ENCODE peak calls at places on chromosome 12, in eight cellular contexts. One of them, this sample, is unnamed.

GRCh38 chr12:118773956-118774723 is 207.2 kb upstream of the SRRM4 start:
- DNase-seq in fibroblast of pulmonary artery: no peak
- DNase-seq in right lobe of liver: no peak
- DNase-seq in A549: no peak
- DNase-seq in tibial nerve: no peak
- DNase-seq in Peyer's patch: no peak
- DNase-seq in PC-3: no peak
- DNase-seq in GM23338: peak; percentile 99
- DNase-seq in this sample: no peak

GRCh38 chr12:88781909-88782308 is 201.6 kb upstream of the KITLG start:
- DNase-seq in A549: no peak
- DNase-seq in PC-3: no peak
- DNase-seq in Peyer's patch: no peak
- DNase-seq in GM23338: no peak
- DNase-seq in tibial nerve: no peak
- DNase-seq in right lobe of liver: no peak
- DNase-seq in fibroblast of pulmonary artery: peak; percentile 23
- DNase-seq in this sample: no peak

GRCh38 chr12:88570103-88570502 is 10.2 kb downstream of the KITLG start:
- DNase-seq in right lobe of liver: no peak
- DNase-seq in Peyer's patch: no peak
- DNase-seq in A549: no peak
- DNase-seq in PC-3: no peak
- DNase-seq in tibial nerve: no peak
- DNase-seq in GM23338: no peak
- DNase-seq in fibroblast of pulmonary artery: peak; percentile 72
- DNase-seq in this sample: no peak

GRCh38 chr12:62866451-62867082 is 68.4 kb downstream of the PPM1H start:
- DNase-seq in right lobe of liver: no peak
- DNase-seq in fibroblast of pulmonary artery: peak; percentile 69
- DNase-seq in A549: peak; percentile 85
- DNase-seq in GM23338: peak; percentile 72
- DNase-seq in Peyer's patch: no peak
- DNase-seq in PC-3: peak; percentile 81
- DNase-seq in tibial nerve: no peak
- DNase-seq in this sample: peak; percentile 44

GRCh38 chr12:27652174-27652763 is 44.0 kb upstream of the REP15 start:
- DNase-seq in fibroblast of pulmonary artery: peak; percentile 92
- DNase-seq in Peyer's patch: no peak
- DNase-seq in GM23338: peak; percentile 95
- DNase-seq in right lobe of liver: no peak
- DNase-seq in PC-3: peak; percentile 97
- DNase-seq in tibial nerve: no peak
- DNase-seq in A549: peak; percentile 82
- DNase-seq in this sample: peak; percentile 26

GRCh38 chr12:10241781-10242180 is 29.1 kb downstream of the GABARAPL1 start:
- DNase-seq in tibial nerve: no peak
- DNase-seq in Peyer's patch: no peak
- DNase-seq in fibroblast of pulmonary artery: no peak
- DNase-seq in right lobe of liver: no peak
- DNase-seq in A549: no peak
- DNase-seq in GM23338: peak; percentile 5
- DNase-seq in PC-3: no peak
- DNase-seq in this sample: no peak

GRCh38 chr12:111998015-111998414 is 14.9 kb downstream of the TMEM116 start:
- DNase-seq in tibial nerve: no peak
- DNase-seq in right lobe of liver: no peak
- DNase-seq in GM23338: no peak
- DNase-seq in Peyer's patch: no peak
- DNase-seq in PC-3: no peak
- DNase-seq in fibroblast of pulmonary artery: no peak
- DNase-seq in A549: no peak
- DNase-seq in this sample: no peak

GRCh38 chr12:124852329-124852831 is 11.3 kb downstream of the SCARB1 start:
- DNase-seq in fibroblast of pulmonary artery: peak; percentile 29
- DNase-seq in Peyer's patch: peak; percentile 80
- DNase-seq in PC-3: no peak
- DNase-seq in right lobe of liver: peak; percentile 92
- DNase-seq in GM23338: no peak
- DNase-seq in A549: no peak
- DNase-seq in tibial nerve: no peak
- DNase-seq in this sample: no peak

GRCh38 chr12:100359248-100359647 is 2.4 kb downstream of the SLC17A8 start:
- DNase-seq in right lobe of liver: no peak
- DNase-seq in PC-3: no peak
- DNase-seq in tibial nerve: no peak
- DNase-seq in Peyer's patch: no peak
- DNase-seq in fibroblast of pulmonary artery: no peak
- DNase-seq in A549: no peak
- DNase-seq in GM23338: no peak
- DNase-seq in this sample: no peak

GRCh38 chr12:26271024-26271423 is 75.7 kb downstream of the SSPN start:
- DNase-seq in A549: peak; percentile 63
- DNase-seq in fibroblast of pulmonary artery: peak; percentile 62
- DNase-seq in GM23338: no peak
- DNase-seq in tibial nerve: no peak
- DNase-seq in right lobe of liver: no peak
- DNase-seq in PC-3: no peak
- DNase-seq in Peyer's patch: no peak
- DNase-seq in this sample: no peak

GRCh38 chr12:93315385-93315906 is 62.3 kb upstream of the NUDT4 start:
- DNase-seq in Peyer's patch: no peak
- DNase-seq in tibial nerve: no peak
- DNase-seq in PC-3: no peak
- DNase-seq in right lobe of liver: no peak
- DNase-seq in GM23338: peak; percentile 27
- DNase-seq in A549: no peak
- DNase-seq in fibroblast of pulmonary artery: no peak
- DNase-seq in this sample: no peak

GRCh38 chr12:93317227-93317626 is 60.5 kb upstream of the NUDT4 start:
- DNase-seq in tibial nerve: no peak
- DNase-seq in right lobe of liver: no peak
- DNase-seq in GM23338: no peak
- DNase-seq in fibroblast of pulmonary artery: no peak
- DNase-seq in PC-3: peak; percentile 52
- DNase-seq in A549: peak; percentile 16
- DNase-seq in Peyer's patch: peak; percentile 58
- DNase-seq in this sample: no peak

GRCh38 chr12:93314177-93314497 is 63.6 kb upstream of the NUDT4 start:
- DNase-seq in fibroblast of pulmonary artery: no peak
- DNase-seq in PC-3: no peak
- DNase-seq in tibial nerve: no peak
- DNase-seq in right lobe of liver: no peak
- DNase-seq in Peyer's patch: no peak
- DNase-seq in GM23338: no peak
- DNase-seq in A549: no peak
- DNase-seq in this sample: no peak

GRCh38 chr12:93316623-93316971 is 61.1 kb upstream of the NUDT4 start:
- DNase-seq in A549: no peak
- DNase-seq in PC-3: no peak
- DNase-seq in Peyer's patch: no peak
- DNase-seq in tibial nerve: no peak
- DNase-seq in GM23338: no peak
- DNase-seq in fibroblast of pulmonary artery: no peak
- DNase-seq in right lobe of liver: no peak
- DNase-seq in this sample: no peak

GRCh38 chr12:93315907-93316622 is 61.7 kb upstream of the NUDT4 start:
- DNase-seq in GM23338: no peak
- DNase-seq in Peyer's patch: no peak
- DNase-seq in right lobe of liver: no peak
- DNase-seq in PC-3: no peak
- DNase-seq in tibial nerve: no peak
- DNase-seq in A549: no peak
- DNase-seq in fibroblast of pulmonary artery: peak; percentile 7
- DNase-seq in this sample: no peak
- H3K4me3 ChIP-seq in GM23338: no peak overlapping the region
- H3K4me3 ChIP-seq in Peyer's patch: peak overlapping the region; percentile 51
- H3K4me3 ChIP-seq in right lobe of liver: no peak overlapping the region
- H3K4me3 ChIP-seq in PC-3: no peak overlapping the region
- H3K4me3 ChIP-seq in tibial nerve: no peak overlapping the region
- H3K4me3 ChIP-seq in A549: peak overlapping the region; percentile 64
- H3K4me3 ChIP-seq in fibroblast of pulmonary artery: no peak overlapping the region
- H3K4me3 ChIP-seq in this sample: no peak overlapping the region

GRCh38 chr12:56104109-56104814 is at the start of gene PA2G4:
- DNase-seq in GM23338: peak; percentile 99
- DNase-seq in tibial nerve: peak; percentile 89
- DNase-seq in right lobe of liver: peak; percentile 99
- DNase-seq in Peyer's patch: peak; percentile 97
- DNase-seq in A549: peak; percentile 99
- DNase-seq in fibroblast of pulmonary artery: peak; percentile 99
- DNase-seq in PC-3: peak; percentile 100
- DNase-seq in this sample: peak; percentile 97

GRCh38 chr12:56104815-56105476 is 587 bp downstream of the PA2G4 start:
- DNase-seq in PC-3: peak; percentile 13
- DNase-seq in A549: peak; percentile 31
- DNase-seq in fibroblast of pulmonary artery: no peak
- DNase-seq in Peyer's patch: no peak
- DNase-seq in GM23338: peak; percentile 39
- DNase-seq in right lobe of liver: peak; percentile 70
- DNase-seq in tibial nerve: no peak
- DNase-seq in this sample: no peak

GRCh38 chr12:56102683-56103065 is 1.7 kb upstream of the PA2G4 start:
- DNase-seq in PC-3: no peak
- DNase-seq in A549: no peak
- DNase-seq in fibroblast of pulmonary artery: no peak
- DNase-seq in Peyer's patch: no peak
- DNase-seq in tibial nerve: no peak
- DNase-seq in GM23338: no peak
- DNase-seq in right lobe of liver: no peak
- DNase-seq in this sample: no peak

GRCh38 chr12:56103066-56103711 is 1.2 kb upstream of the PA2G4 start:
- DNase-seq in right lobe of liver: no peak
- DNase-seq in A549: no peak
- DNase-seq in fibroblast of pulmonary artery: no peak
- DNase-seq in Peyer's patch: no peak
- DNase-seq in PC-3: no peak
- DNase-seq in GM23338: no peak
- DNase-seq in tibial nerve: no peak
- DNase-seq in this sample: no peak

DNA sequence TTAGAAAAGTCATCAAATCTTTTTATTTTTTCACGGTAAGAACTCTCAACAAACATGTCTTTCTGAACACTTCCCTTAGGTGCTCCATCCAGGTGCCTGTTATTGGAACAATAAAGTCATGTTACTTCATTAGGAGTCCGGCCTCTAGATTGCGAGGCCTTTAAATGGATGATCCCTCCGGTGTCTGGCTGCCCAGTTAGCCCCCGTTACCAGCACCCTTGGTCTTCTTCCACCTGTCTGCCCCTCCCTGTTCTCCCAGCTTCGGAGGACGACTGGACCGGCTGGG is 593 bp upstream of the PA2G4 start:
- DNase-seq in GM23338: no peak
- DNase-seq in A549: no peak
- DNase-seq in fibroblast of pulmonary artery: no peak
- DNase-seq in tibial nerve: no peak
- DNase-seq in Peyer's patch: no peak
- DNase-seq in right lobe of liver: no peak
- DNase-seq in PC-3: no peak
- DNase-seq in this sample: no peak
- H3K4me3 ChIP-seq in GM23338: peak overlapping the region; percentile 99
- H3K4me3 ChIP-seq in A549: peak overlapping the region; percentile 54
- H3K4me3 ChIP-seq in fibroblast of pulmonary artery: peak overlapping the region; percentile 90
- H3K4me3 ChIP-seq in tibial nerve: peak overlapping the region; percentile 53
- H3K4me3 ChIP-seq in Peyer's patch: peak overlapping the region; percentile 91
- H3K4me3 ChIP-seq in right lobe of liver: peak overlapping the region; percentile 69
- H3K4me3 ChIP-seq in PC-3: peak overlapping the region; percentile 91
- H3K4me3 ChIP-seq in this sample: peak overlapping the region; percentile 94

GRCh38 chr12:1972260-1972659 is 32.0 kb downstream of the DCP1B start:
- DNase-seq in A549: no peak
- DNase-seq in Peyer's patch: no peak
- DNase-seq in GM23338: no peak
- DNase-seq in PC-3: peak; percentile 24
- DNase-seq in fibroblast of pulmonary artery: peak; percentile 28
- DNase-seq in tibial nerve: no peak
- DNase-seq in right lobe of liver: no peak
- DNase-seq in this sample: peak; percentile 44

GRCh38 chr12:1974812-1975211 is 29.4 kb downstream of the DCP1B start:
- DNase-seq in A549: no peak
- DNase-seq in Peyer's patch: no peak
- DNase-seq in fibroblast of pulmonary artery: no peak
- DNase-seq in right lobe of liver: no peak
- DNase-seq in GM23338: no peak
- DNase-seq in PC-3: no peak
- DNase-seq in tibial nerve: no peak
- DNase-seq in this sample: no peak

GRCh38 chr12:1977109-1977508 is 27.1 kb downstream of the DCP1B start:
- DNase-seq in GM23338: no peak
- DNase-seq in A549: no peak
- DNase-seq in Peyer's patch: no peak
- DNase-seq in fibroblast of pulmonary artery: no peak
- DNase-seq in tibial nerve: no peak
- DNase-seq in PC-3: no peak
- DNase-seq in right lobe of liver: no peak
- DNase-seq in this sample: no peak

GRCh38 chr12:1970331-1970900 is 33.8 kb downstream of the DCP1B start:
- DNase-seq in GM23338: no peak
- DNase-seq in tibial nerve: no peak
- DNase-seq in right lobe of liver: no peak
- DNase-seq in A549: no peak
- DNase-seq in fibroblast of pulmonary artery: peak; percentile 8
- DNase-seq in Peyer's patch: no peak
- DNase-seq in PC-3: no peak
- DNase-seq in this sample: no peak

DNA sequence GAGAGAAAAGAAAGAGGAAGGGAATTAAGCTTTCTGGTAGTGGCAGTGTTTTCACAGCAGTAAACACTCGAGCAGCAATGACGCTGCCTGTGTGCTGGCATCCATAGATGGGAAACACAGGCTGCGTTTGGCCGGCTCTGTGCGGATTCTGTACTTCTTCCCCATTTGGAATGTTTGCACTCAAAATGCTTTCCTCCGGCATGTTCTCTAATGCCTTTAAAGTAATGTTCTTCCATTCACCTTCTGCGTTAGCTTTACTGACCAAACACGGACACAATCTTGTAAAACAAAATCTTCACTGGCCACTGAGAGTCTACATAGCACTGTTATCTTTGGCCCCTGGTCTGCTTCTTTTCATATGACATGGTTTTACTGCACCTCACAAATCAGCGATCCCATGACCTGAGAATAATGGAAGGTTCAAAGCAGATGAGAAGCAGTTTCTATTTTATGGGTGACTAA is 31.4 kb downstream of the DCP1B start:
- DNase-seq in PC-3: no peak
- DNase-seq in tibial nerve: peak; percentile 46
- DNase-seq in right lobe of liver: no peak
- DNase-seq in GM23338: no peak
- DNase-seq in A549: no peak
- DNase-seq in Peyer's patch: no peak
- DNase-seq in fibroblast of pulmonary artery: peak; percentile 8
- DNase-seq in this sample: peak; percentile 50
- H3K4me3 ChIP-seq in PC-3: no peak overlapping the region
- H3K4me3 ChIP-seq in tibial nerve: no peak overlapping the region
- H3K4me3 ChIP-seq in right lobe of liver: no peak overlapping the region
- H3K4me3 ChIP-seq in GM23338: no peak overlapping the region
- H3K4me3 ChIP-seq in A549: no peak overlapping the region
- H3K4me3 ChIP-seq in Peyer's patch: no peak overlapping the region
- H3K4me3 ChIP-seq in fibroblast of pulmonary artery: no peak overlapping the region
- H3K4me3 ChIP-seq in this sample: no peak overlapping the region

DNA sequence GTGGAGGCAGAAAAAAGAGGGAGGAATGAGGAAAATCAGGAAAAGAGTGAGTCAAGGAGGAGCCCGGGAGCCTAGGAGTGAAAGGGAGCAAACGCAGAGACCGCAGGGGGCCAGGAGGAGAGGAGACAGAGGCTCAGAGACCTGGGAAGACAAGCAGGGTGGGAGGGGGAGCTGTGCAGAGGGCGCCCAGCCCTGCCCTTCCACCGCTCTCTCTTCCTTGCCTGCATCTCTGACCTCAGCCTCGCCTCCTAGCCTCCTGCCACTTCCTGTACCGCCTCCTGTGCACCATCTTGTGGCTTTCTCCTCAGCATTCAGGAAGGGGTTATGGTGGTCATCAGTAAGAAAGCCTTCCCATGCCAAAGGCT is 1.3 kb downstream of the CLSTN3 start:
- DNase-seq in right lobe of liver: no peak
- DNase-seq in GM23338: peak; percentile 64
- DNase-seq in PC-3: no peak
- DNase-seq in A549: no peak
- DNase-seq in fibroblast of pulmonary artery: no peak
- DNase-seq in Peyer's patch: no peak
- DNase-seq in tibial nerve: no peak
- DNase-seq in this sample: no peak
- H3K4me3 ChIP-seq in right lobe of liver: peak overlapping the region; percentile 87
- H3K4me3 ChIP-seq in GM23338: peak overlapping the region; percentile 97
- H3K4me3 ChIP-seq in PC-3: peak overlapping the region; percentile 81
- H3K4me3 ChIP-seq in A549: no peak overlapping the region
- H3K4me3 ChIP-seq in fibroblast of pulmonary artery: peak overlapping the region; percentile 82
- H3K4me3 ChIP-seq in Peyer's patch: peak overlapping the region; percentile 65
- H3K4me3 ChIP-seq in tibial nerve: no peak overlapping the region
- H3K4me3 ChIP-seq in this sample: no peak overlapping the region

This sample was measured in BJ.